ENCODE peak calls at places on chromosomes 2 and 18, in seven cellular contexts. M is NT2/D1, F is HCT116, B is K562, O is GM12878, N is H1, U is SK-N-SH. K is an unnamed sample.

GRCh38 chr2:38789689-38790088 is 11.7 kb downstream of the GEMIN6 start:
- DNase-seq in N (no peak), M (no peak), B (no peak), F (no peak), U (no peak), O (no peak), K (no peak)

GRCh38 chr2:198059800-198060199 is 255.4 kb downstream of the PLCL1 start:
- DNase-seq in M (no peak), O (no peak), F (no peak), N (no peak), B (peak), U (no peak), K (no peak)

GRCh38 chr2:98013407-98014042 is 17.8 kb upstream of the TMEM131 start:
- DNase-seq in N (no peak), B (no peak), F (no peak), U (no peak), O (no peak), M (no peak), K (peak)

GRCh38 chr2:120672526-120673204 is 63.0 kb upstream of the GLI2 start:
- DNase-seq in O (no peak), B (no peak), M (no peak), U (no peak), F (no peak), N (no peak), K (no peak)

GRCh38 chr2:120802161-120802560 is 66.5 kb downstream of the GLI2 start:
- DNase-seq in U (no peak), F (no peak), O (no peak), N (no peak), M (no peak), B (no peak), K (no peak)

GRCh38 chr18:2903006-2903405 is 56.2 kb downstream of the EMILIN2 start:
- DNase-seq in B (peak), U (peak), N (no peak), F (no peak), O (no peak), M (no peak), K (no peak)

GRCh38 chr2:133418021-133418420 is 150.2 kb downstream of the NCKAP5 start:
- DNase-seq in O (peak), B (no peak), U (no peak), F (no peak), N (no peak), M (no peak), K (no peak)

GRCh38 chr18:73283032-73283431 is 415.2 kb upstream of the NETO1 start:
- DNase-seq in N (no peak), M (no peak), U (no peak), O (no peak), B (no peak), F (no peak), K (no peak)

GRCh38 chr2:201579536-201579935 is 63.8 kb downstream of the TMEM237 start:
- DNase-seq in U (no peak), B (no peak), F (no peak), N (no peak), O (no peak), M (no peak), K (no peak)

GRCh38 chr2:21411796-21412195 is 288.0 kb downstream of the TDRD15 start:
- DNase-seq in U (no peak), N (no peak), F (no peak), M (no peak), B (no peak), O (no peak), K (no peak)

GRCh38 chr18:48392266-48392665 is 16.9 kb downstream of the ZBTB7C start:
- DNase-seq in U (no peak), F (no peak), O (no peak), B (no peak), N (no peak), M (no peak), K (no peak)

GRCh38 chr2:86442642-86443005 is 1.5 kb downstream of the KDM3A start:
- DNase-seq in N (no peak), O (peak), U (peak), F (peak), B (peak), M (peak), K (peak)

GRCh38 chr18:1383465-1383864 is 478.8 kb downstream of the ADCYAP1 start:
- DNase-seq in O (no peak), M (no peak), U (no peak), N (no peak), B (no peak), F (no peak), K (no peak)

GRCh38 chr2:26602575-26602974 is 38.6 kb downstream of the CIB4 start:
- DNase-seq in F (no peak), M (no peak), B (no peak), O (no peak), U (no peak), N (no peak), K (no peak)

GRCh38 chr18:28412521-28412920 is 235.6 kb upstream of the CDH2 start:
- DNase-seq in N (no peak), O (no peak), F (no peak), B (no peak), M (no peak), U (no peak), K (no peak)

GRCh38 chr2:226256237-226256636 is 543.4 kb downstream of the IRS1 start:
- DNase-seq in O (no peak), B (no peak), F (no peak), U (no peak), N (no peak), M (no peak), K (no peak)

GRCh38 chr2:185891403-185891802 is 152.8 kb downstream of the FSIP2 start:
- DNase-seq in O (no peak), B (no peak), N (no peak), U (no peak), F (no peak), M (no peak), K (peak)

GRCh38 chr2:196101325-196101981 is 32.8 kb upstream of the DNAH7 start:
- DNase-seq in U (no peak), O (peak), F (no peak), B (peak), N (no peak), M (no peak), K (no peak)

GRCh38 chr2:183541766-183542165 is 417.5 kb downstream of the NUP35 start:
- DNase-seq in O (no peak), B (no peak), N (no peak), M (no peak), F (no peak), U (no peak), K (no peak)

GRCh38 chr2:229855116-229855515 is 66.7 kb downstream of the TRIP12 start:
- DNase-seq in N (no peak), F (no peak), M (no peak), B (no peak), U (no peak), O (no peak), K (no peak)

GRCh38 chr2:96692094-96692971 is 47.5 kb downstream of the LMAN2L start:
- DNase-seq in M (no peak), B (no peak), U (no peak), N (no peak), O (no peak), F (no peak), K (no peak)

GRCh38 chr2:204199357-204199756 is 262.8 kb downstream of the ICOS start:
- DNase-seq in U (no peak), M (no peak), O (no peak), N (no peak), F (no peak), B (no peak), K (no peak)

DNA sequence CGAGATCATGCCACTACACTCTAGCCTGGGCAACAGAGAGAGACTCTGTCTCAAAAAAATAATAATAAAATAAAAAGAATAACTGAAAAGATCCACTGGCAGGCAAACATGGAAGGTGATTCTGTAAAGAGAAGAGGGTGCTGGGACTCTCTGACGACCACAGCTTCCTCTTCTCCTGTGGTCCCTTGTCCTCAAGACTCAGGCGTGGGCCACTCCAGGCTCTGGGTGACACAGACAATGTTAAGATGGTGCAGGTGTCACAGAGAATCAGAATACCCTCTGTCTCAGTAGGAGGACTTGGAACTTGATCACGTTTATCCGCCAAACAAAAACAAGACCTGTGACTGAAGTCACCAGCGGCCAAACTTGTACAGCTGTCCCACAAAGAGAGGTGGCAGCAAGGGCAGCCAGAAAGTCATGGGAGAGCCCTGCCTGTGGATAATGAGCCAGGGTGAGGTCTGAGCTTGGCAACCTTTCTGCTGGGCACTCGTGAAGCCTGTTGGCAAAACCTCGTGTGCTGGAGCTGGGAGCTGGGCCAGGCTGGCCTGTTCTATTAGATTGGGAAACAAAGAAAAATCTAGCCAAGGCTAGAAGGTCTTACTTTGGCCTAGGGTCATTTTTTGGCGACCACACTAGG is 76.4 kb upstream of the ITGA6 start:
- DNase-seq in F (no peak), N (no peak), M (no peak), U (no peak), O (no peak), B (no peak), K (no peak)
- TF ChIP-seq YY1 in F (no peak), N (no peak), M (no peak), U (no peak), O (no peak), B (no peak), K (no peak)

DNA sequence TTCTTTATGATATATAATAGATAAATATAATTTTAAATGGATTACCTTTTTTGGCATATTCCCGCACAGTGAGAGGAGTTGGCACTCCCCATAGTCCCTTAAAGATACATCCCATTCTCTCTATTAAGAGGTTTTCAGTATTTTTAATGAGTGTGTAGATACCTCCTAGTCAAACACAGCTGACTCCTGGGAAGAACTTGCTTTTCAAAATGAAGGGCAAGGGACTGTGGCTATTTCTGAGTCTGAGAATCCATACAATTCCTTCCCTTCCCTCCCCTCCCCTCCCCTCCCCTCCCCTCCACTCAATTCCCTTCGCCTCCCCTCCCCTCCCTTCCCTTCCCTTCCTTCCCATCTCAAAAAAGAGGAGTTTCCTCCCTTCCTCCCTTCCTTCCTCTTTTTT is 93.5 kb downstream of the PRPF40A start:
- DNase-seq in B (no peak), M (no peak), O (no peak), U (no peak), N (no peak), F (no peak), K (no peak)
- TF ChIP-seq YY1 in B (no peak), M (no peak), O (no peak), U (no peak), N (no peak), F (no peak), K (no peak)

GRCh38 chr2:46336560-46336959 is 39.4 kb downstream of the EPAS1 start:
- DNase-seq in U (no peak), O (no peak), M (no peak), B (no peak), N (no peak), F (no peak), K (no peak)
- TF ChIP-seq YY1 in U (no peak), O (no peak), M (no peak), B (no peak), N (no peak), F (no peak), K (no peak)

GRCh38 chr2:221726894-221727513 is 154.9 kb upstream of the EPHA4 start:
- DNase-seq in U (no peak), O (no peak), N (no peak), M (no peak), B (no peak), F (no peak), K (no peak)

DNA sequence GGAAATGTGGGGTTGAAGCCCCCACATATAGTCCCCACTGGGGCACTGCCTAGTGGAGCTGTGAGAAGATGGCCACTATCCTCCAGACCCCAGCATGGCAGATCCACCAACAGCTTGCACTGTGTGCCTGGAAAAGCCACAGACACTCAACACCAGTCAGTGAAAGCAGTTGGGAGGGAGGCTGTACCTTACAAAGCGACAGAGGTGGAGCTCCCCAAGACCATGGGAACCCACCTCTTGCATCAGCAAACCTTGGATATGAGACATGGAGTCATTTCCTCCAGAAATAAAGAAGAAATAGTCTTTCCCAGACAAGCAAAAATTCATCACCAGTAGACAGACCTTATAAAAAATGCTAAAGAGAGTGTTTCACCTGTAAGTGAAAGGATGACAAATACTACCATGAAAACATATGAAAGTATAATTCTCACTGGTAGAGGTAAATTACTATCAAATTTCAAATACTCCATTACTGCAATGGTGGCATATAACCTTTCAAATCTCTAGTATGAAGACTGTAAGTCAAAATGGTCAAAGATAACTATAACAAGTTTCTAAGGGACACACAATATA is 152.6 kb upstream of the EPHA4 start:
- DNase-seq in B (no peak), N (no peak), O (no peak), F (no peak), U (no peak), M (no peak), K (no peak)
- TF ChIP-seq YY1 in B (no peak), N (no peak), O (no peak), F (no peak), U (no peak), M (no peak), K (no peak)

GRCh38 chr2:207257291-207258190 is 91.8 kb upstream of the KLF7 start:
- DNase-seq in N (no peak), M (no peak), B (no peak), F (no peak), O (no peak), U (no peak), K (no peak)
- TF ChIP-seq YY1 in N (no peak), M (no peak), B (no peak), F (no peak), O (no peak), U (no peak), K (no peak)

DNA sequence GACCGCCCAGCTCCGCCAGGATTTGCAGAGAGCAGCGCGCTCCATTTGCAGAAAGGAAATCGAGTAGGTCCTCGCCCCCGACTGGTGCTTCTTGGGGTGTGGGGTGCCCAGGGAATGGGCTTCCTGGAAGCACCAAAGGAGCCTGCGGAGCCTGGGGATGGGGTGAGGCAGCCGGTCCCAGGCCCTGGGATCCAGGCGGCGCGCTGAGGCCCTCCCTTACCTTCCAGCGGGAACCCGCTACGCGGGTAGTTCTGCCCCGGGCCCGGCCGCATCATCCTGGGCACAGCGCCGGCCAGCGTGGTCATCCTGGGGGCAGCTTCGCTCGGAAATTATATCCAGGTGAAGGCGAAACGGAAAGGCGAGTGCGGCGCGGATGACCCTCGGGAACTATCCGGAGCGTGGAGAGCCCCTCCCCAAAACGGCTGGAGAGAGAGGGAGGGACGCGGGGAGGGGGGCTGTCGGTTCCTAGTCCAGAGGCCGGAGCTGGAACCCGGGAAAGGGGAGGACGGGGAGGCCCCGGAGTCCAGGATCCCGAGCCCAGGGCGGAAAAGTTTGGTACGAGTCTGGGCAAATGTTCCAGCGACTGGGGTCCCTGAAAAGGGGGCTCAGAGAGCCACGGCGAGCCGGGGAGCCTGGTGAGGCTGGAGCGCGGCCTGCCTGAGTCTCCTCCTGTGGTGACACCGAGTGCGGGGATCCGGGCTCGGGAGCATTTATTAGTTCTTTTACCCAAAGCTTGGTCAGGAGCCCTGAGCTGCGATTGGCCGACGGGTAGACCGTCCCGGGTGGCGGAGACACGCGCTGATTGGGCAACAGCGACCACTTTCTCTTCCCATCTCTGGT is at the start of gene PAX3:
- DNase-seq in U (peak), F (no peak), O (no peak), B (no peak), M (no peak), N (peak), K (no peak)
- TF ChIP-seq YY1 in U (no peak), F (no peak), O (no peak), B (no peak), M (no peak), N (no peak), K (no peak)

DNA sequence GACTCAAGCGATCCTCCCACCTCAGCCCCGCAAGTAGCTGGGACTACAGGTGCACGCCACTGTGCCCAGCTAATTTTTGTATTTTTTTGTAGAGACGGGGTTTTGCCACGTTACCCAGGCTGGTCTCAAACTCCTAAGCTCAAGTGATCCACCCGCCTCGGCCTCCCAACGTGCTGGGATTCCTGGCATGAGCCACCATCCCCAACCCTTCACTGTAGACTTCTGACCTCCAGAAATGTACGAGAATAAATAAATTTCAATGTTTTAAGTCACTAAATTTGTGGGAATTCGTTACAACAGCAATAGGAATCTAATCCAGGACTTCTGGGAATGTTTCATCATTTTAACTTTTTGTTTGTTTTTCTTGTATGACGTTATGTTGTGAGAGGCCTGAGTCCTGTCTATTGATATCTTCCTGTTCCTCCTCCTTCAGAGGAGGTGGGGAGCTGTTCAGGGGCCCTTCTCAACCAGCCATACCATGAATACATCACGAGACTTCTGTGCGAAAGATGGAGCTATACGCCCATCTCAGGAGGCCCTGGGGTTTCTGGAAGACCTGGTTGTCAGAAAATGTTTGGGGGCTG is 40.0 kb downstream of the TEX44 start:
- DNase-seq in U (no peak), O (no peak), N (no peak), B (no peak), F (no peak), M (no peak), K (no peak)
- TF ChIP-seq YY1 in U (no peak), O (no peak), N (no peak), B (no peak), F (no peak), M (no peak), K (no peak)

GRCh38 chr2:219297766-219298456 is 11.3 kb downstream of the PTPRN start:
- DNase-seq in M (no peak), N (no peak), U (no peak), O (no peak), B (no peak), F (no peak), K (no peak)

GRCh38 chr2:219299372-219299760 is 9.8 kb downstream of the PTPRN start:
- DNase-seq in M (no peak), O (no peak), U (no peak), F (no peak), N (no peak), B (no peak), K (no peak)

GRCh38 chr2:219300022-219300421 is 9.2 kb downstream of the PTPRN start:
- DNase-seq in M (no peak), B (no peak), U (no peak), F (no peak), N (no peak), O (no peak), K (no peak)

GRCh38 chr2:219296631-219297391 is 12.4 kb downstream of the PTPRN start:
- DNase-seq in N (no peak), U (no peak), B (no peak), M (no peak), O (no peak), F (no peak), K (no peak)

GRCh38 chr2:219298759-219299371 is 10.3 kb downstream of the PTPRN start:
- DNase-seq in N (peak), O (peak), B (peak), U (peak), F (peak), M (peak), K (peak)
- TF ChIP-seq YY1 in N (no peak), O (peak), B (no peak), U (no peak), F (no peak), M (no peak), K (peak)

GRCh38 chr2:200509608-200510433 is at the start of gene KCTD18:
- DNase-seq in U (peak), M (peak), N (peak), B (peak), F (peak), O (peak), K (peak)

GRCh38 chr2:200506679-200507078 is 3.2 kb downstream of the KCTD18 start:
- DNase-seq in U (no peak), B (no peak), N (no peak), F (no peak), M (no peak), O (no peak), K (no peak)

GRCh38 chr2:200515155-200515554 is 5.3 kb upstream of the KCTD18 start:
- DNase-seq in U (no peak), O (no peak), B (no peak), F (no peak), N (no peak), M (no peak), K (no peak)

GRCh38 chr2:200507179-200507578 is 2.7 kb downstream of the KCTD18 start:
- DNase-seq in U (no peak), B (no peak), N (no peak), F (no peak), M (no peak), O (no peak), K (peak)

DNA sequence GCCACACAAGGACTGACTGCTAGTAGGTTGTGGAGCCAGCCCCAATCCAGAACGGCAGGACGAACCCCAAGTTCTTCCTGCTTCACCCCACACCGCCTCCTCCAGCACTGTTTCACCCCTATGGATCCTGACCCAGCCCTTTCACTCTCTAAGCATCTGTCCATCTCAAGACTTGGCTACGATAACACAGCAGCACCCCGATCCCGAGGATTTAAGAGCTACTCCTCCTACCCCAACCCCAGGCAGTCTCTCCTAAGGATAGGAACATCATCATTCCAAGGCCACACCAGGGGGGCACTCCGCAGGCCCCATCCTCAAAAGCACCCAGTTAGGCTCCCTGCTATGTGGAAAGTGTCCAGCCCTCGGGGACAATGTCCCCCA is 651 bp downstream of the KCTD18 start:
- DNase-seq in M (no peak), F (no peak), B (peak), U (peak), O (no peak), N (peak), K (no peak)
- TF ChIP-seq YY1 in M (no peak), F (no peak), B (no peak), U (no peak), O (no peak), N (no peak), K (no peak)

K was measured in HepG2.